ENCODE peak calls at places on chromosome 19, in four cellular contexts. N is HepG2, L is GM12878, Y is K562. R is an unnamed sample.

GRCh38 chr19:15251749-15252397 is 19.6 kb upstream of the EPHX3 start:
- DNase-seq in N (peak), L (no peak), Y (peak), R (peak)

GRCh38 chr19:41893899-41894298 is 10.9 kb downstream of the ARHGEF1 start:
- DNase-seq in N (peak), L (no peak), Y (no peak), R (peak)

GRCh38 chr19:33520844-33521479 is 629 bp downstream of the PEPD start:
- DNase-seq in Y (no peak), L (no peak), N (peak), R (no peak)

GRCh38 chr19:49952906-49953305 is 8.1 kb downstream of the SIGLEC11 start:
- DNase-seq in L (no peak), N (no peak), Y (no peak), R (no peak)

GRCh38 chr19:29260477-29261317 is 47.7 kb upstream of the UQCRFS1 start:
- DNase-seq in Y (peak), N (peak), L (peak), R (peak)

GRCh38 chr19:3071764-3072163 is 9.5 kb upstream of the TLE5 start:
- DNase-seq in N (no peak), Y (no peak), L (no peak), R (no peak)

GRCh38 chr19:30419581-30420180 is 47.5 kb downstream of the ZNF536 start:
- DNase-seq in N (no peak), Y (no peak), L (no peak), R (no peak)

GRCh38 chr19:17931532-17932191 is 1.2 kb upstream of the CCDC124 start:
- DNase-seq in Y (peak), N (no peak), L (no peak), R (no peak)

GRCh38 chr19:46603195-46603637 is 2.1 kb downstream of the CALM3 start:
- DNase-seq in N (peak), Y (peak), L (no peak), R (no peak)

GRCh38 chr19:47719047-47719885 is 6.0 kb downstream of the EHD2 start:
- DNase-seq in N (peak), Y (no peak), L (no peak), R (no peak)

GRCh38 chr19:49339364-49340068 is 4.3 kb downstream of the CD37 start:
- DNase-seq in Y (peak), L (no peak), N (no peak), R (no peak)

GRCh38 chr19:32012886-32013635 is 332.3 kb upstream of the ZNF507 start:
- DNase-seq in L (no peak), N (no peak), Y (no peak), R (no peak)

GRCh38 chr19:42219812-42220750 is at the start of gene ZNF526:
- DNase-seq in N (peak), Y (peak), L (peak), R (peak)

GRCh38 chr19:54921082-54921481 is 15.1 kb downstream of the NCR1 start:
- DNase-seq in N (no peak), Y (no peak), L (no peak), R (no peak)

GRCh38 chr19:35644987-35645679 is 3.0 kb upstream of the COX6B1 start:
- DNase-seq in N (peak), L (no peak), Y (peak), R (peak)

GRCh38 chr19:33740811-33741396 is 55.8 kb upstream of the KCTD15 start:
- DNase-seq in L (no peak), Y (peak), N (peak), R (peak)

GRCh38 chr19:10271543-10272086 is 695 bp downstream of the ICAM1 start:
- DNase-seq in L (no peak), N (no peak), Y (peak), R (no peak)

GRCh38 chr19:8208119-8208709 is 956 bp upstream of the CERS4 start:
- DNase-seq in N (no peak), L (no peak), Y (no peak), R (no peak)

GRCh38 chr19:7397687-7398086 is 49.0 kb downstream of the ARHGEF18 start:
- DNase-seq in N (peak), Y (no peak), L (no peak), R (no peak)

GRCh38 chr19:47257411-47258169 is 1.3 kb downstream of the CCDC9 start:
- DNase-seq in Y (no peak), L (no peak), N (no peak), R (no peak)

GRCh38 chr19:28736528-28736927 is 476.4 kb downstream of the UQCRFS1 start:
- DNase-seq in N (no peak), Y (no peak), L (no peak), R (no peak)

GRCh38 chr19:20072936-20073335 is 4.9 kb upstream of the ZNF90 start:
- DNase-seq in N (no peak), L (no peak), Y (no peak), R (no peak)

GRCh38 chr19:3253270-3253669 is 28.8 kb downstream of the CELF5 start:
- DNase-seq in Y (peak), L (no peak), N (no peak), R (no peak)

GRCh38 chr19:6061420-6062130 is 48.7 kb downstream of the RFX2 start:
- DNase-seq in Y (no peak), N (no peak), L (no peak), R (no peak)

GRCh38 chr19:8113017-8113416 is 36.4 kb downstream of the FBN3 start:
- DNase-seq in N (no peak), Y (no peak), L (no peak), R (no peak)

GRCh38 chr19:18009412-18010066 is 1.6 kb downstream of the ARRDC2 start:
- DNase-seq in Y (peak), L (no peak), N (peak), R (no peak)

GRCh38 chr19:15072930-15073647 is 8.9 kb upstream of the OR1I1 start:
- DNase-seq in Y (no peak), N (peak), L (no peak), R (no peak)

GRCh38 chr19:48975947-48976847 is 11.1 kb downstream of the FTL start:
- DNase-seq in N (no peak), L (no peak), Y (peak), R (peak)

GRCh38 chr19:49142866-49143335 is 12.3 kb downstream of the HRC start:
- DNase-seq in Y (peak), N (no peak), L (no peak), R (peak)

GRCh38 chr19:37855098-37855497 is 51.3 kb downstream of the WDR87 start:
- DNase-seq in Y (no peak), N (no peak), L (no peak), R (no peak)

GRCh38 chr19:9528757-9529336 is 9.6 kb downstream of the ZNF426 start:
- DNase-seq in Y (no peak), L (no peak), N (no peak), R (no peak)

GRCh38 chr19:32890841-32891240 is 21.3 kb upstream of the SLC7A9 start:
- DNase-seq in Y (no peak), L (no peak), N (no peak), R (no peak)

GRCh38 chr19:29214411-29214810 is 1.5 kb upstream of the UQCRFS1 start:
- DNase-seq in L (no peak), N (no peak), Y (no peak), R (no peak)

GRCh38 chr19:1860133-1860775 is 3.1 kb downstream of the KLF16 start:
- DNase-seq in N (peak), Y (no peak), L (no peak), R (peak)

GRCh38 chr19:28691683-28692082 is 521.3 kb downstream of the UQCRFS1 start:
- DNase-seq in Y (no peak), N (no peak), L (no peak), R (no peak)

GRCh38 chr19:40611096-40611495 is 9.9 kb downstream of the LTBP4 start:
- DNase-seq in L (no peak), Y (no peak), N (no peak), R (no peak)

GRCh38 chr19:40608957-40609356 is 7.8 kb downstream of the LTBP4 start:
- DNase-seq in N (no peak), Y (no peak), L (no peak), R (no peak)

GRCh38 chr19:40610396-40611064 is 9.4 kb downstream of the LTBP4 start:
- DNase-seq in L (no peak), Y (no peak), N (no peak), R (no peak)

GRCh38 chr19:40607898-40608621 is 6.9 kb downstream of the LTBP4 start:
- DNase-seq in N (no peak), L (no peak), Y (no peak), R (no peak)

DNA sequence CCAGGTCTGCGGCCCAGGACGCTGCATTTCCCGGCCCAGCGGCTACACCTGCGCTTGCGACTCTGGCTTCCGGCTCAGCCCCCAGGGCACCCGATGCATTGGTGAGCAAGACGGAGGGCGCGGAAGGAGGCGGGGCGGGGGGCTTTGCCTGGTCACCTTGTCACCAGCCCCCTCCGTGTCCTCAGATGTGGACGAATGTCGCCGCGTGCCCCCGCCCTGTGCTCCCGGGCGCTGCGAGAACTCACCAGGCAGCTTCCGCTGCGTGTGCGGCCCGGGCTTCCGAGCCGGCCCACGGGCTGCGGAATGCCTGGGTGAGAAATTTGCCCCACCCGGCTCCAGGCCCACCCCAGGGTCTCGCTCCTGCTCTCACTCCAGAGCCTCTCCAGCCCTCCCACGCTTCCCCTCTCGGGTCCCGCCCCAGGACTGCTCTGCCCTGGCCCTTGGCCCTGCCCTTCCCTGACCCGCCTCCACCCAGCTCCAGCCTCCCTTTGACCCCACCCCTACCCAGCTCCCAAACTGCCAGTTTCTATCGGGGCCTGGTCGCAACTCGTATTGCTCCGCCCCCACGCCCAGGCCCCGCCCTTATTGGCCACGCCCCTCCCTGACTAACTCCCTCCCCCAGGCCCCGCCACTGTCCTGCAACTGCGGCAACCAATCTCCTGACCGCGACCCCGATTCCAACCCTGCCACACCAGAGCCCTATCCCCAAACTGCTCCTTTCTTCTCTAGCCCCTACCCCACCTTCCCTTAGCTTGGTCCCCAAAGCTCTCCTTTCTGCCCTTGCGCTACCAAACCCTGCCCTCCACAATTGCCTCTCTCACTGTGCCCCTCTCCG is 8.6 kb downstream of the LTBP4 start:
- DNase-seq in Y (peak), L (peak), N (peak), R (peak)
- TF ChIP-seq SP1 in Y (peak), L (peak), N (no peak), R (no peak)

GRCh38 chr19:13417054-13417453 is 89.2 kb downstream of the CACNA1A start:
- DNase-seq in N (peak), L (peak), Y (no peak), R (no peak)

GRCh38 chr19:13410946-13411345 is 95.3 kb downstream of the CACNA1A start:
- DNase-seq in Y (no peak), N (no peak), L (no peak), R (no peak)

GRCh38 chr19:13408889-13409518 is 97.3 kb downstream of the CACNA1A start:
- DNase-seq in Y (no peak), L (no peak), N (no peak), R (no peak)

GRCh38 chr19:13411899-13412298 is 94.4 kb downstream of the CACNA1A start:
- DNase-seq in N (no peak), Y (no peak), L (no peak), R (no peak)
- TF ChIP-seq TARDBP in N (no peak), Y (no peak), L (no peak), R (no peak)

GRCh38 chr19:16327911-16328823 is 3.5 kb downstream of the KLF2 start:
- DNase-seq in Y (no peak), L (no peak), N (no peak), R (no peak)

GRCh38 chr19:16328824-16329482 is 4.3 kb downstream of the KLF2 start:
- DNase-seq in N (no peak), Y (no peak), L (no peak), R (no peak)

GRCh38 chr19:16327131-16327450 is 2.5 kb downstream of the KLF2 start:
- DNase-seq in N (no peak), Y (no peak), L (no peak), R (no peak)

GRCh38 chr19:16326401-16327130 is 1.9 kb downstream of the KLF2 start:
- DNase-seq in N (no peak), L (no peak), Y (no peak), R (no peak)

DNA sequence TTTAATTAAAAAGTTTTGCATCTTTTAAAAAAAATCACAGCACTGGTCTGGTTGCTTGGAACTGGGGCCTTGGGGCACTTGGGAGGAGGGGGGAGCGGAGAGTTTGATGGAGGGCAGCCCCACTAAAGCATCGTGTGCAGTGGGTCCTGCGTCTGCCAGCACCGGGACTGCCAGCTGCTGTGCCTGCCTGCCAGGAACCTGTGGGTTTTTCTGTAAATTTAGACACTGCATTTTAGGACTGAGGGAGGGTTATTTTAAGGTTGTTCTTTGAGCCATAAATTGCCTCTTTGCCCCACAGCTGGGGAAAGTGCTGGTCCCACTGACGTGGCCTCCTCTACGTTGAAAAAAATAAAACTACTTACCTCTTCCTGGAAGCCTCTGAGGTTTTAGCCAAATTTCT is 2.9 kb downstream of the KLF2 start:
- DNase-seq in Y (no peak), N (no peak), L (no peak), R (no peak)
- TF ChIP-seq SP1 in Y (no peak), N (no peak), L (no peak), R (no peak)

GRCh38 chr19:4910594-4911273 is 1.4 kb downstream of the UHRF1 start:
- DNase-seq in N (no peak), Y (no peak), L (no peak), R (no peak)
- TF ChIP-seq TARDBP in N (no peak), Y (no peak), L (no peak), R (no peak)

GRCh38 chr19:44775676-44776240 is 1.9 kb upstream of the CBLC start:
- DNase-seq in N (no peak), Y (no peak), L (no peak), R (no peak)
- TF ChIP-seq SP1 in N (no peak), Y (no peak), L (no peak), R (no peak)

GRCh38 chr19:57888494-57889231 is at the start of gene ZNF814:
- DNase-seq in L (peak), Y (peak), N (no peak), R (no peak)
- TF ChIP-seq TARDBP in L (peak), Y (no peak), N (no peak), R (no peak)